ENCODE peak calls at places on chromosomes 7 and 10, in four cellular contexts. Q is body of pancreas, Y is psoas muscle, P is Panc1. O is an unnamed sample. For H3K4me1, the result is how much of the 10 kb centered on the place peaks cover.

GRCh38 chr7:81944103-81944502 is 174.3 kb upstream of the HGF start:
- ATAC-seq in Q (peak), Y (no peak), P (no peak), O (no peak)

GRCh38 chr7:83677180-83677866 is 28.4 kb upstream of the SEMA3E start:
- ATAC-seq in Q (peak), Y (no peak), P (peak), O (peak)

GRCh38 chr10:125823663-125824251 is 411 bp downstream of the BCCIP start:
- ATAC-seq in Q (no peak), Y (no peak), P (peak), O (no peak)

GRCh38 chr10:48517911-48518321 is 87.0 kb downstream of the ARHGAP22 start:
- ATAC-seq in Q (no peak), Y (no peak), P (peak), O (no peak)

GRCh38 chr7:158569858-158570239 is 17.8 kb downstream of the PTPRN2 start:
- ATAC-seq in Q (no peak), Y (no peak), P (no peak), O (no peak)

GRCh38 chr7:157358041-157358752 is 21.4 kb downstream of the DNAJB6 start:
- ATAC-seq in Q (no peak), Y (peak), P (no peak), O (no peak)

GRCh38 chr7:49091519-49091918 is 167.2 kb downstream of the CDC14C start:
- ATAC-seq in Q (no peak), Y (no peak), P (no peak), O (no peak)

GRCh38 chr10:60335708-60336107 is 54.0 kb downstream of the ANK3 start:
- ATAC-seq in Q (no peak), Y (no peak), P (no peak), O (no peak)

DNA sequence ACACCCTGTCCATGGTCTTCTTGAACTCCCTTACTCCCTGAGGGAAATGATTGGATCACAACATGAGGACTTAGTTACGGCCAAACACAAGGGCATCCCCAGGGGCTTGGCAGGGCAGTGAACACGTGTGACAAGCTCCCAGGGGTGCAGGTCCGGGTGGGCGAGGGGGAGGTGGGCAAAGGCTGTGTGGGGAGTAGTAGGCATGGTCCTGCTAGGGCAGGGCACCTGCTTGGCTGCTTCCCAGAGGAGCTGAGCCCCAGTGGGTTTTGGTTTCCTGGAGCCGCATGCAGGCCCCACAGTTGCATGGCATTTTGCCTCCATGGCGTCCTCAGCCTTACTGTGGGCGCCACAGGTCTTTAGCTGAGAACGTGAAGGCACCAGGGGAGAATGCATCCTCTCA is 46.6 kb upstream of the ZNF32 start:
- ATAC-seq in Q (no peak), Y (no peak), P (no peak), O (no peak)
- H3K4me1 ChIP-seq in Q (under half), Y (under half), P (under half), O (under half)

GRCh38 chr7:100491192-100491578 is 7.5 kb downstream of the NYAP1 start:
- ATAC-seq in Q (no peak), Y (no peak), P (no peak), O (no peak)

GRCh38 chr7:100490483-100491191 is 6.9 kb downstream of the NYAP1 start:
- ATAC-seq in Q (no peak), Y (no peak), P (peak), O (no peak)

GRCh38 chr7:100489824-100490223 is 6.1 kb downstream of the NYAP1 start:
- ATAC-seq in Q (no peak), Y (no peak), P (peak), O (no peak)

GRCh38 chr7:100493476-100494264 is 9.9 kb downstream of the NYAP1 start:
- ATAC-seq in Q (peak), Y (peak), P (no peak), O (peak)

GRCh38 chr7:100492738-100493475 is 9.2 kb downstream of the NYAP1 start:
- ATAC-seq in Q (no peak), Y (no peak), P (no peak), O (no peak)
- H3K4me3 ChIP-seq in Q (no peak), Y (peak), P (no peak), O (no peak)

GRCh38 chr7:149293946-149294640 is 32.1 kb downstream of the ZNF783 start:
- ATAC-seq in Q (no peak), Y (no peak), P (no peak), O (no peak)

GRCh38 chr7:149294641-149295480 is 32.9 kb downstream of the ZNF783 start:
- ATAC-seq in Q (no peak), Y (no peak), P (no peak), O (no peak)

GRCh38 chr7:149291036-149291835 is 29.2 kb downstream of the ZNF783 start:
- ATAC-seq in Q (no peak), Y (no peak), P (peak), O (no peak)

GRCh38 chr7:149292101-149292823 is 30.3 kb downstream of the ZNF783 start:
- ATAC-seq in Q (no peak), Y (no peak), P (no peak), O (no peak)

DNA sequence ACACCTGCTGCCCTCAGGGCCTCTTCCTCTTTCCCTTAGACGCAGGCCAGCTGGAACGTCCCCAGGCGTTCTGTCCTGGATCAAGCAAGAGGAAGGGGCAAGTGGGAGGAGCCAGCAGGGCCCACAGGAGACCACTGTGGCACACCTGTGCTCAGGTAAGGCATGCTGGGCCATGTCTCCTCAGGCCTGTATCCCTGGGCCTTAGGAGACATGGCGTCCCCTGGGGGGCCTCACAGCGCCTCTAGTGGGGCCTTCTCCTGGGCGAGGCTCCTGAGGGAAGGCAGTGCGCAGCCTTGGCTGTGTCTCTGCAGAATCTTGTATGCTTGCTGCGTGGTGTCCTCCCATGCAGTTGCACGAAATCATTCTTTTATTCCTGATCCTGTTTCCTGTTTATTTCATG is 31.3 kb downstream of the ZNF783 start:
- ATAC-seq in Q (no peak), Y (no peak), P (no peak), O (no peak)
- TF ChIP-seq CTCF in Q (no peak), Y (no peak), P (no peak), O (no peak)

GRCh38 chr10:96283351-96283750 is 12.0 kb upstream of the BLNK start:
- ATAC-seq in Q (no peak), Y (no peak), P (no peak), O (no peak)
- H3K4me1 ChIP-seq in Q (under half), Y (under half), P (under half), O (under half)

GRCh38 chr10:3636356-3637181 is 148.4 kb downstream of the KLF6 start:
- ATAC-seq in Q (no peak), Y (no peak), P (no peak), O (no peak)
- H3K4me3 ChIP-seq in Q (no peak), Y (no peak), P (no peak), O (no peak)

DNA sequence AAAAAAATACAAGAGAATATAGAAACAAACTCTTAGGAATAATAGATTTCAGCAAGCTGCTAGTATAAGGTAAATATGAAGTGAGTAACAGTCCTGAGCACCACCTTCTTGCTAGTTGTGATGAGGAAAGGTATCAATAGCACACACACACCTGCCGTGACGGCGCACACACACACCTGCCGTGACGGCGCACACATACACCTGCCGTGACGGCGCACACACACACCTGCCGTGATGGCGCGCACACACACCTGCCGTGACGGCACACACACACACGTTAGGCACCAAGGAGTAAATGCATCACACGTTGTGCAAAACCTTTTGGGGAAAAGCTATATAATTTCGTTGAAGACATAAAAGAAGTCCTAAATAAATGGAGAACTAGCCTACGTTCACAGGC is 4.7 kb upstream of the JAKMIP3 start:
- ATAC-seq in Q (no peak), Y (no peak), P (no peak), O (no peak)
- TF ChIP-seq CTCF in Q (no peak), Y (no peak), P (no peak), O (no peak)

GRCh38 chr10:130010653-130011052 is 46.6 kb upstream of the EBF3 start:
- ATAC-seq in Q (no peak), Y (no peak), P (no peak), O (no peak)
- H3K4me1 ChIP-seq in Q (under half), Y (under half), P (under half), O (under half)

GRCh38 chr10:11799736-11800080 is 23.4 kb upstream of the PROSER2 start:
- ATAC-seq in Q (no peak), Y (no peak), P (no peak), O (no peak)

GRCh38 chr10:11797847-11798633 is 25.1 kb upstream of the PROSER2 start:
- ATAC-seq in Q (no peak), Y (no peak), P (no peak), O (no peak)

GRCh38 chr10:11796439-11796838 is 26.7 kb upstream of the PROSER2 start:
- ATAC-seq in Q (no peak), Y (no peak), P (no peak), O (no peak)

GRCh38 chr10:11797281-11797680 is 25.9 kb upstream of the PROSER2 start:
- ATAC-seq in Q (no peak), Y (no peak), P (no peak), O (no peak)

GRCh38 chr10:11798862-11799735 is 24.1 kb upstream of the PROSER2 start:
- ATAC-seq in Q (no peak), Y (no peak), P (no peak), O (no peak)
- H3K4me3 ChIP-seq in Q (no peak), Y (no peak), P (no peak), O (no peak)

GRCh38 chr10:103580011-103580410 is 86.5 kb downstream of the NEURL1 start:
- ATAC-seq in Q (no peak), Y (peak), P (no peak), O (no peak)
- TF ChIP-seq CTCF in Q (no peak), Y (no peak), P (no peak), O (no peak)

DNA sequence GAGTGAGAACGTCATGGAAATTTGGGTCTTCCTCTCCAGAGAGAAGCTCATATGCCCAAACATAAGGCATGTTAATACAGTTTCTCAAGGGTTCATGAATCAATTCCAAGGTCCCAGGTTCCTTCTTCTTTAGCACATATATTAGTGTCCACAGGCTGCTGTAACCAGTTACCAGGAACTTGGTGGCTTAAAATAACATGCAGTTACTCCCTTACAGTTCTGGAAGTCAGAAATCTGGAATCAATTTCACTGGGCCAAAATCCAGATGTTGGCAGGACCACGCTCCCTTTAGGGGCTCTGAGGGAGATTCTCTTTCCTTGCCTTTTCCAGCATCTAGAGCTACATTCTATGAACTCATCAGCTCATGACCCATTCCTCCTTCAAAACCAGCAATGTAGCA is 64.8 kb downstream of the MRC1 start:
- ATAC-seq in Q (no peak), Y (no peak), P (no peak), O (no peak)
- H3K4me1 ChIP-seq in Q (under half), Y (under half), P (under half), O (under half)

O was measured in gastroesophageal sphincter.